ENCODE peak calls at places on chromosomes 1 and 21, in eight cellular contexts. L is breast epithelium, A is left lobe of liver, Z is skeletal muscle cell, K is NAMALWA, B is NCI-H1105 treated with DMSO at 0.1 percent for 48 hours, J is T-helper 1 cell, U is ascending aorta. F is an unnamed sample.
A peak's percentile ranks its signal among the peaks of the same experiment; 100 is the strongest.

GRCh38 chr1:42328916-42329496 is 6.0 kb downstream of the FOXJ3 start:
- DNase-seq in B (no peak), J (no peak), L (no peak), U (no peak), A (no peak), K (no peak), Z (no peak), F (no peak)

GRCh38 chr1:198265073-198265661 is 108.4 kb downstream of the NEK7 start:
- DNase-seq in Z (no peak), A (no peak), B (no peak), L (no peak), J (no peak), K (no peak), U (no peak), F (no peak)

GRCh38 chr21:44613386-44614155 is 1.7 kb downstream of the KRTAP10-8 start:
- DNase-seq in U (no peak), Z (no peak), A (no peak), J (no peak), K (no peak), B (no peak), L (no peak), F (no peak)

GRCh38 chr1:8266436-8267165 is 51.3 kb upstream of the SLC45A1 start:
- DNase-seq in K (no peak), U (no peak), B (no peak), Z (no peak), J (no peak), L (no peak), A (no peak), F (no peak)

GRCh38 chr1:213111502-213111901 is 60.5 kb downstream of the RPS6KC1 start:
- DNase-seq in A (no peak), Z (no peak), J (no peak), K (no peak), U (no peak), B (no peak), L (no peak), F (no peak)

GRCh38 chr1:101236546-101237228 is at the start of gene S1PR1:
- DNase-seq in Z (peak; percentile 37), J (peak; percentile 93), B (peak; percentile 39), A (peak; percentile 75), U (no peak), K (no peak), L (no peak), F (peak; percentile 30)

GRCh38 chr1:9561429-9561828 is 22.2 kb downstream of the SLC25A33 start:
- DNase-seq in L (no peak), J (no peak), U (no peak), B (peak; percentile 76), A (no peak), K (peak; percentile 49), Z (peak; percentile 73), F (peak; percentile 34)

GRCh38 chr1:119372493-119373086 is 4.0 kb downstream of the HAO2 start:
- DNase-seq in Z (no peak), L (no peak), U (no peak), J (no peak), B (peak; percentile 31), A (peak; percentile 53), K (peak; percentile 70), F (peak; percentile 75)

GRCh38 chr1:175885247-175885646 is 141.9 kb upstream of the TNR start:
- DNase-seq in B (no peak), Z (no peak), J (no peak), U (no peak), L (no peak), A (no peak), K (no peak), F (no peak)

GRCh38 chr1:173117108-173117633 is 66.4 kb upstream of the TNFSF18 start:
- DNase-seq in K (no peak), J (no peak), U (no peak), A (no peak), B (no peak), Z (no peak), L (no peak), F (no peak)

GRCh38 chr21:31974454-31974985 is 101.7 kb downstream of the HUNK start:
- DNase-seq in K (no peak), U (no peak), L (no peak), Z (no peak), J (peak; percentile 55), A (no peak), B (no peak), F (no peak)

GRCh38 chr1:231691618-231692259 is 65.1 kb downstream of the DISC1 start:
- DNase-seq in J (no peak), U (no peak), Z (no peak), A (no peak), B (no peak), L (no peak), K (no peak), F (no peak)

GRCh38 chr1:3221112-3222041 is 152.4 kb downstream of the PRDM16 start:
- DNase-seq in A (no peak), K (no peak), L (no peak), B (no peak), J (no peak), Z (no peak), U (no peak), F (no peak)

GRCh38 chr1:56376188-56376984 is 203.0 kb downstream of the PLPP3 start:
- DNase-seq in B (peak; percentile 95), L (peak; percentile 68), K (no peak), Z (no peak), U (peak; percentile 40), J (no peak), A (no peak), F (peak; percentile 66)

GRCh38 chr1:226349801-226350503 is 41.0 kb upstream of the LIN9 start:
- DNase-seq in A (no peak), U (no peak), J (no peak), L (no peak), K (peak; percentile 73), B (no peak), Z (no peak), F (no peak)

GRCh38 chr1:59833022-59833421 is 18.3 kb downstream of the HOOK1 start:
- DNase-seq in Z (no peak), J (no peak), L (no peak), U (no peak), K (no peak), A (no peak), B (no peak), F (no peak)

GRCh38 chr1:10063878-10064277 is 31.1 kb downstream of the UBE4B start:
- DNase-seq in J (no peak), Z (no peak), K (no peak), A (no peak), U (no peak), L (peak; percentile 32), B (no peak), F (peak; percentile 68)

GRCh38 chr1:43947061-43947889 is 525 bp downstream of the IPO13 start:
- DNase-seq in L (no peak), K (no peak), A (peak; percentile 55), Z (no peak), U (no peak), J (no peak), B (no peak), F (no peak)

GRCh38 chr1:95832370-95832769 is 598.4 kb downstream of the RWDD3 start:
- DNase-seq in A (no peak), L (no peak), Z (no peak), B (no peak), K (no peak), U (no peak), J (no peak), F (no peak)

GRCh38 chr1:225891229-225891972 is 2.5 kb upstream of the LEFTY1 start:
- DNase-seq in B (no peak), K (no peak), J (no peak), U (no peak), A (peak; percentile 70), Z (no peak), L (peak; percentile 69), F (peak; percentile 87)

GRCh38 chr1:172938676-172939075 is 112.1 kb downstream of the TNFSF18 start:
- DNase-seq in A (no peak), B (no peak), Z (no peak), J (no peak), L (no peak), U (no peak), K (no peak), F (no peak)

GRCh38 chr1:24551910-24552571 is 3.8 kb upstream of the NCMAP start:
- DNase-seq in J (no peak), L (no peak), Z (no peak), B (no peak), A (peak; percentile 58), K (no peak), U (no peak), F (no peak)

GRCh38 chr1:227072991-227073390 is 132.9 kb downstream of the COQ8A start:
- DNase-seq in L (no peak), A (no peak), Z (no peak), J (peak; percentile 46), U (no peak), B (no peak), K (no peak), F (no peak)

GRCh38 chr1:206722751-206723499 is 38.2 kb downstream of the MAPKAPK2 start:
- DNase-seq in K (no peak), J (no peak), Z (no peak), U (no peak), B (no peak), L (no peak), A (no peak), F (no peak)

GRCh38 chr1:8721681-8722324 is 95.6 kb downstream of the RERE start:
- DNase-seq in J (no peak), A (no peak), K (no peak), L (no peak), U (no peak), Z (no peak), B (no peak), F (no peak)

GRCh38 chr1:175192630-175193338 is at the start of gene KIAA0040:
- DNase-seq in B (peak; percentile 32), J (peak; percentile 72), L (peak; percentile 86), U (peak; percentile 37), Z (no peak), A (peak; percentile 87), K (peak; percentile 84), F (peak; percentile 81)

GRCh38 chr1:195717651-195718050 is 890.6 kb downstream of the KCNT2 start:
- DNase-seq in U (no peak), A (no peak), K (peak; percentile 29), Z (no peak), J (no peak), L (no peak), B (no peak), F (no peak)

GRCh38 chr1:245604979-245605378 is 450.2 kb downstream of the KIF26B start:
- DNase-seq in Z (no peak), L (no peak), A (no peak), U (no peak), B (no peak), J (no peak), K (no peak), F (no peak)

GRCh38 chr21:45511007-45511406 is 31.2 kb downstream of the SLC19A1 start:
- DNase-seq in K (no peak), B (no peak), U (no peak), J (no peak), L (no peak), A (peak; percentile 47), Z (no peak), F (no peak)

GRCh38 chr21:41366522-41367151 is 4.8 kb downstream of the MX2 start:
- DNase-seq in J (no peak), K (peak; percentile 40), L (no peak), B (no peak), A (peak; percentile 50), Z (peak; percentile 36), U (no peak), F (peak; percentile 31)

GRCh38 chr1:68826861-68827260 is 330.0 kb upstream of the DEPDC1 start:
- DNase-seq in Z (no peak), J (no peak), K (no peak), B (no peak), L (no peak), U (no peak), A (no peak), F (no peak)

GRCh38 chr1:183956559-183957188 is 80.9 kb downstream of the COLGALT2 start:
- DNase-seq in Z (peak; percentile 68), B (no peak), K (peak; percentile 80), U (no peak), L (no peak), A (no peak), J (peak; percentile 95), F (no peak)

GRCh38 chr1:97920832-97921571 is at the start of gene DPYD:
- DNase-seq in A (peak; percentile 94), B (peak; percentile 96), J (peak; percentile 87), L (peak; percentile 81), U (peak; percentile 51), Z (peak; percentile 69), K (peak; percentile 94), F (peak; percentile 86)

GRCh38 chr1:60149254-60149653 is 75.7 kb upstream of the C1orf87 start:
- DNase-seq in J (no peak), A (no peak), K (no peak), B (peak; percentile 78), U (no peak), Z (no peak), L (no peak), F (peak; percentile 71)